ENCODE peak calls at places on chromosomes 3 and 15, in six cellular contexts. Y, G, Q, J, S and U are unnamed samples.

GRCh38 chr3:51686512-51687215 is 15.6 kb downstream of the TEX264 start:
- DNase-seq in J (no peak), Y (peak; percentile 72), Q (peak; percentile 40), G (no peak), S (no peak), U (no peak)

GRCh38 chr3:123423026-123423425 is 25.9 kb downstream of the ADCY5 start:
- DNase-seq in G (no peak), J (no peak), S (no peak), Q (no peak), Y (no peak), U (no peak)

GRCh38 chr15:44489464-44489863 is 47.5 kb upstream of the EIF3J start:
- DNase-seq in J (no peak), Y (no peak), G (no peak), Q (no peak), S (no peak), U (peak; percentile 72)

GRCh38 chr3:149449799-149450198 is 24.7 kb upstream of the TM4SF4 start:
- DNase-seq in S (no peak), G (no peak), Y (no peak), Q (no peak), J (peak; percentile 60), U (no peak)

GRCh38 chr15:70266412-70267089 is 168.8 kb upstream of the TLE3 start:
- DNase-seq in Y (peak; percentile 91), S (no peak), G (peak; percentile 82), J (peak; percentile 79), Q (peak; percentile 78), U (peak; percentile 49)

GRCh38 chr3:102443021-102443420 is 8.2 kb downstream of the ZPLD1 start:
- DNase-seq in J (no peak), Q (no peak), S (no peak), Y (no peak), G (no peak), U (no peak)

GRCh38 chr3:13566769-13567310 is 17.9 kb downstream of the FBLN2 start:
- DNase-seq in S (no peak), G (no peak), Y (no peak), J (no peak), Q (no peak), U (no peak)

GRCh38 chr3:184005981-184006507 is 11.6 kb downstream of the ABCC5 start:
- DNase-seq in Q (peak; percentile 81), S (no peak), Y (peak; percentile 85), G (peak; percentile 34), J (peak; percentile 98), U (no peak)

GRCh38 chr3:46293991-46294833 is 52.0 kb downstream of the CCR3 start:
- DNase-seq in Y (no peak), J (no peak), Q (no peak), G (no peak), S (no peak), U (no peak)

GRCh38 chr15:86061581-86061980 is 18.1 kb upstream of the AGBL1 start:
- DNase-seq in S (no peak), J (no peak), Q (no peak), G (no peak), Y (no peak), U (no peak)

DNA sequence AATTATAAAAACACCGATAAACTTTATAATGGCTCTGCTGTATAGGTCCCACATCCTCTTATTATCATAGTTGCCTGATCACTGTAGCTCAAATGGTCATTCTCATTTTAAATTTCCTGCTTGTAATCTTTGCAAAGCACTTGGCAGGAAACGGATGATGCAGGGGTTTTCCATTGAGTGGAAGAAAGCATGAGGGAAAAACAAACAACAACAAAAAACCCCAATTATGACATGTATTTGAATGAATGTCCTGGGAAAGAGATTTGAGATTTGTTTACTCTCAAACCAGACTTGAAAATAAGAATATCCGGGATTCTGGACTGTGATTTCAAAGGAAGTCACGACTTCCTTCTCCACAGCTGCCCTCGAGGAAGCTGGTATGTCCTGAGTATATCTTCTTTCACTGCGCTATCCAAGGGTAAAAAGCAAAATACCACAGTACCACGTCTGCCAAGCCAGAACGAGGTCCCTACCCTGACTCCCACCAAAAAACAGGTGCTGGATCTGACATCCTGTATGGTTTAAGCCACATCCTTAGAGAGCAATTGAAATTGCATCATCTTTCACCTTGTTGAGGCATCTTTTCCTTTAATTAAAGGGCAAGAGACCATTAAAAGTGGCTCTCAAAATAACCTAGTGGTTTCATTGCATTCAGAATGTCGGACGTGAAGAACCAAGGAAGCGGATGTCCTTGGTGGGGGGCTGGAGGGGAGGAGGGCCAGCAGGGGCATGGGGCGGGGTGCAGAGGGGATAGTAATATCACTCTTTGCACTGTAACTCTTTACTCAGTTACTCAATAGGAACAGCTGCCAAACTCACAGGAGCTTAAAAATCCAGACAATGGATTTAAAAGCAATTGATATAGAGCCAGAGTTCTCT is 13.5 kb upstream of the TIPIN start:
- DNase-seq in Y (no peak), S (no peak), G (no peak), Q (no peak), J (peak; percentile 16), U (no peak)
- H3K4me3 ChIP-seq in Y (peak overlapping the region; percentile 50), S (no peak overlapping the region), G (peak overlapping the region; percentile 3), Q (no peak overlapping the region), J (no peak overlapping the region), U (no peak overlapping the region)

GRCh38 chr15:59819047-59819446 is 129.9 kb upstream of the BNIP2 start:
- DNase-seq in G (no peak), Q (no peak), J (no peak), S (no peak), Y (no peak), U (no peak)
- TF ChIP-seq CTCF in G (no peak), Q (no peak), J (no peak), S (no peak), Y (no peak), U (no peak)

GRCh38 chr3:121793078-121793477 is 41.8 kb downstream of the IQCB1 start:
- DNase-seq in Q (no peak), Y (no peak), S (no peak), J (no peak), G (no peak), U (no peak)
- H3K4me3 ChIP-seq in Q (no peak overlapping the region), Y (no peak overlapping the region), S (no peak overlapping the region), J (no peak overlapping the region), G (no peak overlapping the region), U (no peak overlapping the region)

GRCh38 chr3:134369861-134370596 is 4.2 kb downstream of the AMOTL2 start:
- DNase-seq in Q (no peak), G (no peak), S (no peak), J (no peak), Y (no peak), U (no peak)

GRCh38 chr3:134373278-134373941 is 837 bp downstream of the AMOTL2 start:
- DNase-seq in J (peak; percentile 81), S (peak; percentile 84), Y (peak; percentile 88), G (peak; percentile 84), Q (peak; percentile 87), U (peak; percentile 83)

GRCh38 chr3:134372405-134373277 is 1.6 kb downstream of the AMOTL2 start:
- DNase-seq in Q (no peak), G (no peak), J (no peak), Y (no peak), S (no peak), U (no peak)

GRCh38 chr3:134370611-134371451 is 3.4 kb downstream of the AMOTL2 start:
- DNase-seq in J (no peak), Q (no peak), G (no peak), S (no peak), Y (no peak), U (no peak)

DNA sequence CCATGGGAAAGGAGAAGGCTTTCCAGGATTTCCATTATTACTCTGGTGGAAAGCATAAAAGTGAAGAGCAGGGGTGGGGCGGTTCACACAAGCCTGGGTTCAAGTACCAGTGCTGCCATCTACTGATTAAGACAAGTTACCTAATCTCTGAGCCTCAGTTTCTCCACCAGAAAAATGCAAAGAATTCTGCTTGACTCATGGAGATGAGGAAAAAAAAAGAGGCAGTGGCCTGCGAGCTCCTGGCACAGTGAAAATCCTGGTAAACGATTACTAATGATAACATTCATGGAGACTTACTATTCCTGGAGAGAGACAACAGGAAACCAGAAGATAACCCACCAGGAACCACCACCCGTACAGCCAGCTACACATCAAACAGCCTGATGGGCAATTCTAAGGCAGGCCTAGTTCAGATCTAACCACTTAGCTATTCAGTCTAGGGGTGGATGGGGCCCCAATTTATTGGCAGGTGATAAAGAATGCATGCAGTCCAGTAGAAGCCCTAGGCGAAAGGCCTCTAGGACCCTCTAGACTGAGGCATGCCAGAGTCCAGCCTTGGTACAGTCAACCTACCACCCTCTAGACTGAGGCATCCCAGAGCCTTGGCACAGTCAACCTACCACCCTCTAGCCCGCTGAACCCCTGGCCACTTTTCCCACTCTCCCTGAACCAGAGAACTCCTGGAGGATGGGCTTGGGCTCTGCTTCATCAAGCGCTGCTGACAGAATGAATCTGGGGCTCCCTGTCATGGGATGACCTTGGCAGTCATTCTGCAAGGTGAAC is 2.5 kb downstream of the AMOTL2 start:
- DNase-seq in J (no peak), Y (no peak), Q (no peak), S (no peak), G (no peak), U (no peak)
- TF ChIP-seq CTCF in J (no peak), Y (no peak), Q (no peak), S (peak; percentile 23), G (no peak), U (no peak)

GRCh38 chr15:74540135-74540760 is 772 bp upstream of the ARID3B start:
- DNase-seq in S (peak; percentile 31), J (no peak), G (no peak), Q (no peak), Y (no peak), U (no peak)

GRCh38 chr15:74542192-74543042 is 1.4 kb downstream of the ARID3B start:
- DNase-seq in Q (no peak), S (no peak), J (no peak), Y (no peak), G (no peak), U (no peak)

GRCh38 chr15:74543043-74543422 is 2.0 kb downstream of the ARID3B start:
- DNase-seq in S (no peak), Q (no peak), Y (no peak), G (no peak), J (no peak), U (no peak)

GRCh38 chr15:74540761-74541493 is at the start of gene ARID3B:
- DNase-seq in Q (peak; percentile 96), Y (peak; percentile 98), G (peak; percentile 95), S (peak; percentile 97), J (peak; percentile 94), U (peak; percentile 91)

DNA sequence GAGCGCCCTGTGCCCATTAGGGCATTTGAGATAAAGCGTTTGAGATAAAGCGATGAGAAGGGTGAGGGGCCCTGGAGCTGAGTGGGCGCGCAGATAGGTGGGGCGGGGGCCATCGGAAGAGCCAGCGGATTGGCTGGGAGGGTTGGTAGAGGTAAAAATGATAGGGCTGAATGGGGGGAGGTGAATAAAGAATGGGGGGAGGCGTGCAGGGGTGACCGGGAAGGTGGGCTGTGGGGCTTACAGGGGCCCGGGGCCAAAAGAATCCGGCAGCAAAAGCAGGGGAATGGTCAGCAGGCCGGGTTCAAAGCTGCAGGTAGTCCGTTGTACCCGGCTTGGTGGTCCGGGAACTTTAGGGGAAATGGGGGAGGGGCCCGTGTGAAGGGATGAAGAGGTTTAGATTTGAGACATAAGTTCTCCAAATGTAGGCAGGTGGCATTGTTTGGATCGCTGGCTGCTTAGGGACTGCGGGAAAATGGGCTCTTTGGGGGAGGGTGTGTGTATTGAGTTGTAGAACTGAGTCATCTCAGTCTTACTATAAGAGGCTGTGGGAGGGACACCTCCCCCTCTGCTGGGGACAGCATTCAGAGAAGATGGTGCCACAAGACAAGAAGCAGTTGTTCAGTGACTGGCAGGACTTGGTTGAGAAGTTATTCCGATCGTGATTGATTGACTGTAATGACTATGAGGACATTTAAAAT is 623 bp downstream of the ARID3B start:
- DNase-seq in Q (peak; percentile 38), S (peak; percentile 68), Y (peak; percentile 50), G (peak; percentile 44), J (no peak), U (no peak)
- H3K4me3 ChIP-seq in Q (peak overlapping the region; percentile 73), S (peak overlapping the region; percentile 86), Y (peak overlapping the region; percentile 89), G (peak overlapping the region; percentile 51), J (peak overlapping the region; percentile 98), U (peak overlapping the region; percentile 81)